ENCODE peak calls at places on chromosomes 5 and 9, in four cellular contexts. One of them, this sample, is unnamed.

GRCh38 chr5:35855221-35855620 is 1.5 kb upstream of the IL7R start:
- DNase-seq in K562: no peak
- DNase-seq in WTC11: no peak
- DNase-seq in HepG2: no peak
- DNase-seq in this sample: no peak

GRCh38 chr5:128539038-128539429 is 989 bp upstream of the FBN2 start:
- DNase-seq in K562: no peak
- DNase-seq in WTC11: no peak
- DNase-seq in HepG2: no peak
- DNase-seq in this sample: peak

GRCh38 chr5:56638768-56639238 is 176.5 kb upstream of the MAP3K1 start:
- DNase-seq in K562: no peak
- DNase-seq in WTC11: no peak
- DNase-seq in HepG2: no peak
- DNase-seq in this sample: no peak

GRCh38 chr9:117704024-117704575 is at the start of gene TLR4:
- DNase-seq in K562: no peak
- DNase-seq in WTC11: peak
- DNase-seq in HepG2: no peak
- DNase-seq in this sample: no peak

GRCh38 chr5:168656633-168657032 is 77.5 kb upstream of the PANK3 start:
- DNase-seq in K562: no peak
- DNase-seq in WTC11: no peak
- DNase-seq in HepG2: no peak
- DNase-seq in this sample: no peak

GRCh38 chr5:150422075-150422474 is 9.4 kb upstream of the CD74 start:
- DNase-seq in K562: no peak
- DNase-seq in WTC11: no peak
- DNase-seq in HepG2: no peak
- DNase-seq in this sample: no peak

GRCh38 chr9:89527084-89527483 is 29.2 kb upstream of the SEMA4D start:
- DNase-seq in K562: no peak
- DNase-seq in WTC11: no peak
- DNase-seq in HepG2: no peak
- DNase-seq in this sample: no peak

GRCh38 chr9:128916204-128916603 is 4.6 kb upstream of the PHYHD1 start:
- DNase-seq in K562: no peak
- DNase-seq in WTC11: no peak
- DNase-seq in HepG2: no peak
- DNase-seq in this sample: no peak

GRCh38 chr5:83321656-83322055 is 149.9 kb upstream of the VCAN start:
- DNase-seq in K562: no peak
- DNase-seq in WTC11: no peak
- DNase-seq in HepG2: no peak
- DNase-seq in this sample: no peak

GRCh38 chr5:10977011-10977410 is 216.0 kb upstream of the DAP start:
- DNase-seq in K562: no peak
- DNase-seq in WTC11: no peak
- DNase-seq in HepG2: no peak
- DNase-seq in this sample: no peak

GRCh38 chr5:109911731-109912130 is 222.0 kb downstream of the MAN2A1 start:
- DNase-seq in K562: no peak
- DNase-seq in WTC11: no peak
- DNase-seq in HepG2: no peak
- DNase-seq in this sample: no peak

GRCh38 chr5:74963407-74963806 is 89.0 kb downstream of the GCNT4 start:
- DNase-seq in K562: no peak
- DNase-seq in WTC11: no peak
- DNase-seq in HepG2: no peak
- DNase-seq in this sample: no peak

GRCh38 chr5:15450949-15451348 is 49.0 kb upstream of the FBXL7 start:
- DNase-seq in K562: no peak
- DNase-seq in WTC11: no peak
- DNase-seq in HepG2: no peak
- DNase-seq in this sample: no peak

GRCh38 chr5:150640311-150641005 is at the start of gene SYNPO:
- DNase-seq in K562: peak
- DNase-seq in WTC11: no peak
- DNase-seq in HepG2: peak
- DNase-seq in this sample: no peak

GRCh38 chr9:14062449-14063187 is 251.3 kb downstream of the NFIB start:
- DNase-seq in K562: no peak
- DNase-seq in WTC11: no peak
- DNase-seq in HepG2: no peak
- DNase-seq in this sample: no peak

GRCh38 chr9:35611230-35611797 is 6.3 kb downstream of the TESK1 start:
- DNase-seq in K562: peak
- DNase-seq in WTC11: peak
- DNase-seq in HepG2: peak
- DNase-seq in this sample: peak

GRCh38 chr5:401216-402034 is 41.6 kb upstream of the EXOC3 start:
- DNase-seq in K562: no peak
- DNase-seq in WTC11: no peak
- DNase-seq in HepG2: no peak
- DNase-seq in this sample: no peak

GRCh38 chr9:120480707-120481106 is 99.3 kb downstream of the CDK5RAP2 start:
- DNase-seq in K562: no peak
- DNase-seq in WTC11: no peak
- DNase-seq in HepG2: no peak
- DNase-seq in this sample: no peak

GRCh38 chr9:123107639-123108285 is 74.3 kb downstream of the GPR21 start:
- DNase-seq in K562: peak
- DNase-seq in WTC11: no peak
- DNase-seq in HepG2: no peak
- DNase-seq in this sample: no peak

GRCh38 chr5:96687812-96688453 is 25.8 kb downstream of the CAST start:
- DNase-seq in K562: peak
- DNase-seq in WTC11: no peak
- DNase-seq in HepG2: peak
- DNase-seq in this sample: peak

GRCh38 chr5:132050136-132050535 is 10.3 kb upstream of the IL3 start:
- DNase-seq in K562: no peak
- DNase-seq in WTC11: no peak
- DNase-seq in HepG2: no peak
- DNase-seq in this sample: no peak

GRCh38 chr9:36837431-36838405 is 196.3 kb downstream of the PAX5 start:
- DNase-seq in K562: no peak
- DNase-seq in WTC11: no peak
- DNase-seq in HepG2: no peak
- DNase-seq in this sample: no peak

GRCh38 chr9:136944094-136944518 is 432 bp downstream of the FBXW5 start:
- DNase-seq in K562: no peak
- DNase-seq in WTC11: no peak
- DNase-seq in HepG2: no peak
- DNase-seq in this sample: peak

GRCh38 chr9:29830815-29831214 is 2257.5 kb upstream of the C9orf72 start:
- DNase-seq in K562: no peak
- DNase-seq in WTC11: peak
- DNase-seq in HepG2: peak
- DNase-seq in this sample: peak

GRCh38 chr5:125059255-125060050 is 313.0 kb upstream of the ZNF608 start:
- DNase-seq in K562: no peak
- DNase-seq in WTC11: no peak
- DNase-seq in HepG2: no peak
- DNase-seq in this sample: no peak

GRCh38 chr5:82174128-82174918 is 103.8 kb downstream of the RPS23 start:
- DNase-seq in K562: peak
- DNase-seq in WTC11: peak
- DNase-seq in HepG2: peak
- DNase-seq in this sample: peak

GRCh38 chr9:89177401-89178161 is 1.0 kb downstream of the SHC3 start:
- DNase-seq in K562: no peak
- DNase-seq in WTC11: peak
- DNase-seq in HepG2: no peak
- DNase-seq in this sample: no peak

GRCh38 chr5:170315154-170315553 is 17.6 kb upstream of the LCP2 start:
- DNase-seq in K562: no peak
- DNase-seq in WTC11: no peak
- DNase-seq in HepG2: no peak
- DNase-seq in this sample: no peak

GRCh38 chr5:42840842-42841574 is 29.3 kb upstream of the SELENOP start:
- DNase-seq in K562: no peak
- DNase-seq in WTC11: no peak
- DNase-seq in HepG2: no peak
- DNase-seq in this sample: no peak

GRCh38 chr5:58072202-58072791 is 387.6 kb downstream of the PLK2 start:
- DNase-seq in K562: no peak
- DNase-seq in WTC11: no peak
- DNase-seq in HepG2: no peak
- DNase-seq in this sample: no peak

GRCh38 chr5:637581-638450 is 25.7 kb downstream of the CEP72 start:
- DNase-seq in K562: no peak
- DNase-seq in WTC11: no peak
- DNase-seq in HepG2: no peak
- DNase-seq in this sample: no peak

GRCh38 chr5:126394211-126394828 is 28.9 kb upstream of the GRAMD2B start:
- DNase-seq in K562: no peak
- DNase-seq in WTC11: no peak
- DNase-seq in HepG2: no peak
- DNase-seq in this sample: no peak

GRCh38 chr9:81871695-81872094 is 56.5 kb upstream of the SPATA31D4 start:
- DNase-seq in K562: no peak
- DNase-seq in WTC11: no peak
- DNase-seq in HepG2: no peak
- DNase-seq in this sample: no peak
- TF ChIP-seq ELF4 in K562: no peak
- TF ChIP-seq ELF4 in WTC11: no peak
- TF ChIP-seq ELF4 in HepG2: no peak
- TF ChIP-seq ELF4 in this sample: no peak

GRCh38 chr9:107710552-107710951 is 221.0 kb upstream of the KLF4 start:
- DNase-seq in K562: no peak
- DNase-seq in WTC11: no peak
- DNase-seq in HepG2: no peak
- DNase-seq in this sample: no peak

GRCh38 chr9:107711528-107711927 is 222.0 kb upstream of the KLF4 start:
- DNase-seq in K562: no peak
- DNase-seq in WTC11: no peak
- DNase-seq in HepG2: no peak
- DNase-seq in this sample: no peak

GRCh38 chr9:107710988-107711387 is 221.4 kb upstream of the KLF4 start:
- DNase-seq in K562: no peak
- DNase-seq in WTC11: no peak
- DNase-seq in HepG2: no peak
- DNase-seq in this sample: no peak

GRCh38 chr9:107708786-107709185 is 219.2 kb upstream of the KLF4 start:
- DNase-seq in K562: no peak
- DNase-seq in WTC11: no peak
- DNase-seq in HepG2: no peak
- DNase-seq in this sample: no peak

DNA sequence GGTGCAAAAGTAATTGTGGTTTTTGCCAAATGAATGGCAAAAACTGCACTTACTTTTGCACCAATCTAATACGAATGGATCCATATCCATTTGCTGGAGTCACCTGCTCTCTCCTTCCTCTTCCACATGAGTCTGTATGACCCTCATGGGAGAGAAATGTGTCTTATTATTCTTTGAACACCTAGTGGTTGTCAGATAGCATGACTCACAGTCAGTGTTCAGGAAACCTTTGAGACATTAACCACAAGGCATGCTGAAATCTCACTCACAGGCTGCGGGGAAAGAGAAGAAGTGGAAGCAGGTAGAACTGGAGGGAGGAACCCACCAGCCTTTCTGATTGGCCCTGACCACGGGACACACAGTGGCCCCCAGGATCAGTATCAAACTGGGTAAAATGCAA is 222.8 kb upstream of the KLF4 start:
- DNase-seq in K562: peak
- DNase-seq in WTC11: no peak
- DNase-seq in HepG2: no peak
- DNase-seq in this sample: no peak
- TF ChIP-seq ELF4 in K562: no peak
- TF ChIP-seq ELF4 in WTC11: no peak
- TF ChIP-seq ELF4 in HepG2: no peak
- TF ChIP-seq ELF4 in this sample: no peak

GRCh38 chr5:139746691-139747582 is 48.7 kb upstream of the PSD2 start:
- DNase-seq in K562: peak
- DNase-seq in WTC11: peak
- DNase-seq in HepG2: no peak
- DNase-seq in this sample: no peak
- TF ChIP-seq ELF4 in K562: no peak
- TF ChIP-seq ELF4 in WTC11: no peak
- TF ChIP-seq ELF4 in HepG2: no peak
- TF ChIP-seq ELF4 in this sample: no peak

GRCh38 chr9:124886866-124887492 is 25.0 kb downstream of the ARPC5L start:
- DNase-seq in K562: no peak
- DNase-seq in WTC11: no peak
- DNase-seq in HepG2: no peak
- DNase-seq in this sample: no peak

GRCh38 chr9:124887832-124888231 is 25.9 kb downstream of the ARPC5L start:
- DNase-seq in K562: no peak
- DNase-seq in WTC11: no peak
- DNase-seq in HepG2: no peak
- DNase-seq in this sample: no peak

GRCh38 chr9:124886461-124886860 is 24.5 kb downstream of the ARPC5L start:
- DNase-seq in K562: no peak
- DNase-seq in WTC11: no peak
- DNase-seq in HepG2: no peak
- DNase-seq in this sample: no peak

GRCh38 chr9:124889006-124889405 is 27.1 kb downstream of the ARPC5L start:
- DNase-seq in K562: no peak
- DNase-seq in WTC11: no peak
- DNase-seq in HepG2: no peak
- DNase-seq in this sample: no peak

GRCh38 chr9:124890179-124890578 is 28.2 kb downstream of the ARPC5L start:
- DNase-seq in K562: no peak
- DNase-seq in WTC11: no peak
- DNase-seq in HepG2: no peak
- DNase-seq in this sample: no peak
- TF ChIP-seq ELF4 in K562: no peak
- TF ChIP-seq ELF4 in WTC11: no peak
- TF ChIP-seq ELF4 in HepG2: no peak
- TF ChIP-seq ELF4 in this sample: no peak

DNA sequence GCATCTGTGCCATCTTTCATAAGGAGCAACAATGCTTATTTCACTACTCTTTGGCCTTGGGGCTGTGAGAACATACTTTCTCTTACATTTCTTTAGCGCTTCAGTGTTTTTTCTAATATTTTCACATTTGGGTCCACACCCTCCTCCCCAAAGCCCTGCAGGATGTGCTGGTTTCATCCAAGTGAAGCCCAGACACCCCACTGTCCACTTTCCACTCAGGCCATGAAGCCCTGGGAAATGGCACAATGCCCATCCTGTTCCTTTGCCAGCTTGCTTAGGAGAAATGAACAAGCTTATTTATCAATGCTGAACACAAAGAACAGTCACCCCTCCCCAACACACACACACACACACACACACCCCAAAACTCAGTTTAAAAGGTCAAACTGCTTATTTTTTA is 17.3 kb upstream of the TMOD1 start:
- DNase-seq in K562: no peak
- DNase-seq in WTC11: no peak
- DNase-seq in HepG2: no peak
- DNase-seq in this sample: no peak
- TF ChIP-seq ELF4 in K562: no peak
- TF ChIP-seq ELF4 in WTC11: no peak
- TF ChIP-seq ELF4 in HepG2: no peak
- TF ChIP-seq ELF4 in this sample: no peak

This sample was measured in HEK293T.